ENCODE peak calls at places on chromosomes 6 and 20, in six cellular contexts. R is adrenal gland, S is breast epithelium, B is GM12878, J is tibial nerve, H is esophagus muscularis mucosa. F is an unnamed sample.
A peak's percentile ranks its signal among the peaks of the same experiment; 100 is the strongest.

GRCh38 chr6:127120109-127120786 is 1.8 kb downstream of the RSPO3 start:
- DNase-seq in R (no peak), S (no peak), B (no peak), H (no peak), J (no peak), F (no peak)

GRCh38 chr20:9021699-9022098 is 47.2 kb upstream of the PLCB4 start:
- DNase-seq in S (peak; percentile 26), H (no peak), R (no peak), B (no peak), J (no peak), F (peak; percentile 20)

GRCh38 chr6:32700391-32701040 is 34.1 kb upstream of the HLA-DQB1 start:
- DNase-seq in S (peak; percentile 25), H (no peak), R (peak; percentile 55), B (no peak), J (peak; percentile 22), F (peak; percentile 39)

GRCh38 chr6:28488916-28489365 is 26.7 kb downstream of the GPX6 start:
- DNase-seq in S (no peak), R (no peak), H (no peak), B (peak; percentile 66), J (peak; percentile 7), F (peak; percentile 51)

GRCh38 chr6:28534880-28535279 is 9.2 kb downstream of the GPX5 start:
- DNase-seq in B (no peak), S (no peak), H (peak; percentile 53), J (no peak), R (no peak), F (no peak)

GRCh38 chr6:161748535-161749386 is 474.9 kb upstream of the AGPAT4 start:
- DNase-seq in S (no peak), H (no peak), B (no peak), R (peak; percentile 79), J (peak; percentile 22), F (peak; percentile 63)

GRCh38 chr20:23627501-23627900 is 10.3 kb downstream of the CST3 start:
- DNase-seq in H (no peak), S (no peak), R (no peak), J (no peak), B (no peak), F (no peak)

GRCh38 chr6:133964052-133964451 is 11.0 kb downstream of the TBPL1 start:
- DNase-seq in R (no peak), H (no peak), S (no peak), B (no peak), J (no peak), F (no peak)

GRCh38 chr6:33208089-33208967 is at the start of gene RING1:
- DNase-seq in B (no peak), J (peak; percentile 83), H (peak; percentile 96), S (peak; percentile 87), R (peak; percentile 91), F (peak; percentile 92)

GRCh38 chr20:34549291-34549928 is 9.1 kb upstream of the MAP1LC3A start:
- DNase-seq in B (no peak), H (no peak), J (no peak), R (no peak), S (no peak), F (no peak)

GRCh38 chr20:57003012-57003411 is 263.4 kb downstream of the BMP7 start:
- DNase-seq in R (no peak), H (no peak), J (no peak), B (no peak), S (no peak), F (no peak)

GRCh38 chr6:112831022-112831421 is 483.9 kb downstream of the RFPL4B start:
- DNase-seq in H (no peak), B (no peak), S (no peak), R (no peak), J (no peak), F (no peak)

GRCh38 chr6:21149460-21149859 is 444.1 kb upstream of the SOX4 start:
- DNase-seq in J (no peak), B (no peak), R (no peak), H (no peak), S (no peak), F (no peak)

GRCh38 chr6:161796726-161797125 is 522.9 kb upstream of the AGPAT4 start:
- DNase-seq in H (no peak), R (no peak), J (no peak), B (no peak), S (no peak), F (no peak)

GRCh38 chr6:113909224-113909856 is 52.2 kb downstream of the MARCKS start:
- DNase-seq in J (peak; percentile 42), B (peak; percentile 7), H (no peak), S (no peak), R (no peak), F (no peak)

GRCh38 chr6:140344149-140344913 is 969.9 kb upstream of the CITED2 start:
- DNase-seq in J (no peak), H (no peak), S (no peak), B (no peak), R (no peak), F (no peak)

GRCh38 chr6:92315312-92315711 is 1104.0 kb downstream of the EPHA7 start:
- DNase-seq in R (no peak), J (no peak), S (no peak), H (no peak), B (no peak), F (no peak)

GRCh38 chr20:10179574-10180298 is 38.9 kb upstream of the SNAP25 start:
- DNase-seq in B (no peak), R (no peak), S (no peak), J (no peak), H (no peak), F (peak; percentile 32)

GRCh38 chr6:101830501-101831031 is 437.1 kb downstream of the GRIK2 start:
- DNase-seq in B (no peak), H (no peak), R (no peak), J (no peak), S (no peak), F (no peak)

GRCh38 chr20:380763-381580 is 412 bp downstream of the TRIB3 start:
- DNase-seq in B (no peak), R (no peak), S (no peak), H (no peak), J (no peak), F (peak; percentile 31)

GRCh38 chr6:87482382-87482781 is 9.6 kb downstream of the SLC35A1 start:
- DNase-seq in H (no peak), S (no peak), J (no peak), R (no peak), B (no peak), F (no peak)

GRCh38 chr6:10363911-10364310 is 51.0 kb downstream of the TFAP2A start:
- DNase-seq in S (no peak), H (no peak), B (no peak), J (no peak), R (no peak), F (no peak)

GRCh38 chr6:42140756-42141602 is 1.4 kb downstream of the C6orf132 start:
- DNase-seq in R (peak; percentile 89), H (no peak), B (no peak), S (no peak), J (peak; percentile 41), F (no peak)

GRCh38 chr20:44384423-44385027 is 29.0 kb downstream of the HNF4A start:
- DNase-seq in B (peak; percentile 26), S (peak; percentile 72), H (no peak), J (peak; percentile 94), R (peak; percentile 92), F (peak; percentile 91)

GRCh38 chr6:111872521-111873177 is 603 bp downstream of the FYN start:
- DNase-seq in J (peak; percentile 43), R (no peak), B (no peak), S (no peak), H (no peak), F (peak; percentile 46)

GRCh38 chr20:51828762-51829161 is 26.4 kb upstream of the SALL4 start:
- DNase-seq in H (no peak), S (no peak), R (no peak), B (no peak), J (no peak), F (no peak)

GRCh38 chr6:36834576-36835293 is 4.5 kb downstream of the CPNE5 start:
- DNase-seq in S (no peak), B (no peak), J (no peak), R (no peak), H (no peak), F (peak; percentile 41)

GRCh38 chr6:131379951-131380350 is 193.1 kb upstream of the ARG1 start:
- DNase-seq in B (no peak), J (no peak), R (no peak), S (no peak), H (no peak), F (no peak)

GRCh38 chr6:163170294-163170883 is 244.1 kb upstream of the QKI start:
- DNase-seq in R (no peak), H (no peak), J (no peak), S (no peak), B (no peak), F (peak; percentile 65)

GRCh38 chr6:111464184-111464583 is 18.8 kb downstream of the REV3L start:
- DNase-seq in J (no peak), B (no peak), R (no peak), H (no peak), S (no peak), F (no peak)

GRCh38 chr20:59771506-59772372 is 161.7 kb downstream of the SYCP2 start:
- DNase-seq in J (no peak), S (no peak), H (no peak), B (no peak), R (no peak), F (no peak)

DNA sequence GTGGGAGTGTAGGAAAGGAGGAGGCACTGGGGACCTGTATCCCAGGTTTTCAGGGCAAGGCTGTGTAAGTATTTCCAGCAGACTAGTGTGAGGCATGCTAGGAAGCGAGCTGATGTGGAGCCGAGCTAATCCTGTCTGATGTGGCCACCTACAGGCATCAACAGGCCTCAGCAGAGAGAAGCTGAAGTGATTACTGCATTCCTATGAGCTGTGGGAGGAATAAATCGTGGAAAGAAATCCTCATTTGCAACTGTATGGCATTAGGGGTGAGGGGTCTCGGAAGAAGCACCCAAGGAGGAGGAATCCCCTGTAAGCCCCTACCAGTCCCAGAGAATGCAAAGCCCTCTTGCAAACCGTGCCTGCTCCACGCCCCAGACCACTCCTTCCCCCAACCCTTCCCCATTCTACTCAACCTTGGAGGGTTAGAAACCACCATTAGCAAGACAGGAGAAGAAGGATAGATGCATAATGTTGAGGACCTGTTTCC is 41.6 kb downstream of the C6orf15 start:
- DNase-seq in R (peak; percentile 71), H (no peak), B (no peak), S (peak; percentile 53), J (no peak), F (peak; percentile 85)
- H3K4me3 ChIP-seq in R (no peak overlapping the region), H (no peak overlapping the region), B (no peak overlapping the region), S (no peak overlapping the region), J (no peak overlapping the region), F (no peak overlapping the region)

GRCh38 chr6:97282726-97283617 is at the start of gene MMS22L:
- DNase-seq in S (peak; percentile 87), B (peak; percentile 77), R (peak; percentile 97), H (peak; percentile 96), J (peak; percentile 89), F (peak; percentile 96)
- TF ChIP-seq POLR2A in S (no peak), B (peak; percentile 78), R (no peak), H (no peak), J (no peak), F (no peak)

GRCh38 chr20:63641792-63642517 is 11.3 kb downstream of the STMN3 start:
- DNase-seq in S (peak; percentile 94), H (peak; percentile 98), R (peak; percentile 93), J (peak; percentile 85), B (peak; percentile 48), F (peak; percentile 89)
- H3K4me3 ChIP-seq in S (peak overlapping the region; percentile 66), H (peak overlapping the region; percentile 69), R (no peak overlapping the region), J (peak overlapping the region; percentile 73), B (peak overlapping the region; percentile 92), F (peak overlapping the region; percentile 62)

DNA sequence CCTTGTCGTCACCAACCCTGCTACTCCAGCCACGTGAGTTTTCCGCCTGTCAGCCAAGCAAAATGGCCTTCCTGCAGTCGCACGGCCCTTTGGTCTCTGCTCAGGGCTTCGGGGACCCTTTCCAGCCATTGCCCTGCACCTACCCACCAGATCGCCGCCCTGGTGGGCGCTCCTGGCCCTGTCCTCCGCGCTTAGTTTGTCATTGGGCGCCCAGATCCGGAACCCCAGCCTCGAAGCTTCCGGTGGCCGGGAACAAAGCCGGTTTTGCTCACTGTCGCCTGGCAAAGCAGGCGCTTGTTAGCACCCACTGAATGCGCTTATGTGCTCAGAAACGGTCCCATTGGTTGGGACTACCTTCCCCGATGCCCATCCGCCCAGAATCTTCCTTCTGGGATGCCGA is 536 bp downstream of the ZFP57 start:
- DNase-seq in J (no peak), S (no peak), H (no peak), R (no peak), B (no peak), F (no peak)
- TF ChIP-seq POLR2A in J (no peak), S (no peak), H (no peak), R (no peak), B (no peak), F (no peak)

F was measured in testis.